ENCODE peak calls at places on chromosomes 2 and 18, in four cellular contexts. One of them, this sample, is unnamed.

GRCh38 chr18:47263197-47263827 is 11.9 kb upstream of the SKOR2 start:
- DNase-seq in colonic mucosa: no peak
- DNase-seq in skeletal muscle cell: no peak
- DNase-seq in lung: no peak
- DNase-seq in this sample: no peak

GRCh38 chr2:127611076-127611925 is 34.7 kb upstream of the GPR17 start:
- DNase-seq in colonic mucosa: no peak
- DNase-seq in skeletal muscle cell: no peak
- DNase-seq in lung: no peak
- DNase-seq in this sample: no peak

GRCh38 chr18:59560556-59560955 is 136.7 kb downstream of the CCBE1 start:
- DNase-seq in colonic mucosa: no peak
- DNase-seq in skeletal muscle cell: no peak
- DNase-seq in lung: no peak
- DNase-seq in this sample: no peak

GRCh38 chr2:241050624-241051577 is 51.2 kb downstream of the MTERF4 start:
- DNase-seq in colonic mucosa: peak; percentile 9
- DNase-seq in skeletal muscle cell: no peak
- DNase-seq in lung: peak; percentile 24
- DNase-seq in this sample: no peak

GRCh38 chr2:128607440-128607839 is 288.8 kb upstream of the HS6ST1 start:
- DNase-seq in colonic mucosa: no peak
- DNase-seq in skeletal muscle cell: no peak
- DNase-seq in lung: no peak
- DNase-seq in this sample: no peak

GRCh38 chr2:88016086-88016947 is at the start of gene RNU2-63P:
- DNase-seq in colonic mucosa: peak; percentile 82
- DNase-seq in skeletal muscle cell: peak; percentile 87
- DNase-seq in lung: peak; percentile 61
- DNase-seq in this sample: peak; percentile 83

GRCh38 chr2:119389615-119390306 is 23.0 kb downstream of the DBI start:
- DNase-seq in colonic mucosa: peak; percentile 57
- DNase-seq in skeletal muscle cell: peak; percentile 49
- DNase-seq in lung: peak; percentile 54
- DNase-seq in this sample: no peak

GRCh38 chr2:128372621-128373341 is 54.1 kb upstream of the HS6ST1 start:
- DNase-seq in colonic mucosa: no peak
- DNase-seq in skeletal muscle cell: no peak
- DNase-seq in lung: no peak
- DNase-seq in this sample: no peak

GRCh38 chr2:189037518-189037917 is 63.3 kb downstream of the COL3A1 start:
- DNase-seq in colonic mucosa: no peak
- DNase-seq in skeletal muscle cell: no peak
- DNase-seq in lung: no peak
- DNase-seq in this sample: peak; percentile 46

GRCh38 chr2:94966689-94967088 is 58.8 kb upstream of the MAL start:
- DNase-seq in colonic mucosa: no peak
- DNase-seq in skeletal muscle cell: no peak
- DNase-seq in lung: no peak
- DNase-seq in this sample: no peak

GRCh38 chr18:53991805-53992204 is 232.7 kb downstream of the MBD2 start:
- DNase-seq in colonic mucosa: no peak
- DNase-seq in skeletal muscle cell: no peak
- DNase-seq in lung: no peak
- DNase-seq in this sample: peak; percentile 23

GRCh38 chr2:98356729-98357128 is 10.5 kb downstream of the CNGA3 start:
- DNase-seq in colonic mucosa: no peak
- DNase-seq in skeletal muscle cell: no peak
- DNase-seq in lung: no peak
- DNase-seq in this sample: no peak

GRCh38 chr2:206970589-206971375 is 31.5 kb downstream of the CPO start:
- DNase-seq in colonic mucosa: no peak
- DNase-seq in skeletal muscle cell: no peak
- DNase-seq in lung: no peak
- DNase-seq in this sample: no peak

GRCh38 chr2:227724394-227725039 is at the start of gene SCYGR6:
- DNase-seq in colonic mucosa: no peak
- DNase-seq in skeletal muscle cell: no peak
- DNase-seq in lung: no peak
- DNase-seq in this sample: no peak

GRCh38 chr2:36352024-36352398 is 3.6 kb upstream of the CRIM1 start:
- DNase-seq in colonic mucosa: no peak
- DNase-seq in skeletal muscle cell: no peak
- DNase-seq in lung: no peak
- DNase-seq in this sample: no peak

GRCh38 chr2:193806088-193806774 is 1611.5 kb upstream of the TMEFF2 start:
- DNase-seq in colonic mucosa: no peak
- DNase-seq in skeletal muscle cell: no peak
- DNase-seq in lung: no peak
- DNase-seq in this sample: no peak

GRCh38 chr2:8511868-8512612 is 169.8 kb upstream of the ID2 start:
- DNase-seq in colonic mucosa: no peak
- DNase-seq in skeletal muscle cell: no peak
- DNase-seq in lung: no peak
- DNase-seq in this sample: no peak

GRCh38 chr2:160379399-160379798 is 114.2 kb downstream of the RBMS1 start:
- DNase-seq in colonic mucosa: no peak
- DNase-seq in skeletal muscle cell: peak; percentile 92
- DNase-seq in lung: no peak
- DNase-seq in this sample: no peak

GRCh38 chr2:102355526-102356380 is at the start of gene IL18R1:
- DNase-seq in colonic mucosa: peak; percentile 76
- DNase-seq in skeletal muscle cell: peak; percentile 33
- DNase-seq in lung: peak; percentile 75
- DNase-seq in this sample: peak; percentile 6

GRCh38 chr2:168348076-168348475 is 100.7 kb upstream of the STK39 start:
- DNase-seq in colonic mucosa: peak; percentile 46
- DNase-seq in skeletal muscle cell: peak; percentile 16
- DNase-seq in lung: no peak
- DNase-seq in this sample: no peak

GRCh38 chr18:78293940-78294401 is 685.6 kb upstream of the SALL3 start:
- DNase-seq in colonic mucosa: no peak
- DNase-seq in skeletal muscle cell: no peak
- DNase-seq in lung: no peak
- DNase-seq in this sample: no peak

GRCh38 chr18:68791801-68792200 is 6.1 kb upstream of the CCDC102B start:
- DNase-seq in colonic mucosa: no peak
- DNase-seq in skeletal muscle cell: peak; percentile 78
- DNase-seq in lung: no peak
- DNase-seq in this sample: no peak

GRCh38 chr2:241088376-241088775 is 13.7 kb downstream of the MTERF4 start:
- DNase-seq in colonic mucosa: no peak
- DNase-seq in skeletal muscle cell: no peak
- DNase-seq in lung: no peak
- DNase-seq in this sample: no peak

GRCh38 chr2:121519732-121520640 is 10.7 kb upstream of the RNU4ATAC start:
- DNase-seq in colonic mucosa: no peak
- DNase-seq in skeletal muscle cell: no peak
- DNase-seq in lung: no peak
- DNase-seq in this sample: no peak

GRCh38 chr18:56575819-56576663 is 62.4 kb downstream of the TXNL1 start:
- DNase-seq in colonic mucosa: no peak
- DNase-seq in skeletal muscle cell: peak; percentile 21
- DNase-seq in lung: no peak
- DNase-seq in this sample: peak; percentile 52

GRCh38 chr2:10993001-10993481 is 81.3 kb downstream of the KCNF1 start:
- DNase-seq in colonic mucosa: no peak
- DNase-seq in skeletal muscle cell: no peak
- DNase-seq in lung: no peak
- DNase-seq in this sample: no peak

GRCh38 chr2:23601301-23601965 is 216.5 kb downstream of the KLHL29 start:
- DNase-seq in colonic mucosa: no peak
- DNase-seq in skeletal muscle cell: no peak
- DNase-seq in lung: no peak
- DNase-seq in this sample: no peak

GRCh38 chr18:55355220-55355619 is 232.8 kb downstream of the TCF4 start:
- DNase-seq in colonic mucosa: no peak
- DNase-seq in skeletal muscle cell: no peak
- DNase-seq in lung: no peak
- DNase-seq in this sample: no peak

GRCh38 chr2:239942090-239942489 is 83.1 kb downstream of the NDUFA10 start:
- DNase-seq in colonic mucosa: no peak
- DNase-seq in skeletal muscle cell: no peak
- DNase-seq in lung: no peak
- DNase-seq in this sample: no peak

GRCh38 chr2:160109939-160110673 is 47.7 kb upstream of the PLA2R1 start:
- DNase-seq in colonic mucosa: peak; percentile 75
- DNase-seq in skeletal muscle cell: peak; percentile 36
- DNase-seq in lung: peak; percentile 63
- DNase-seq in this sample: peak; percentile 55

GRCh38 chr2:163441603-163442002 is 294.2 kb downstream of the FIGN start:
- DNase-seq in colonic mucosa: no peak
- DNase-seq in skeletal muscle cell: no peak
- DNase-seq in lung: no peak
- DNase-seq in this sample: no peak

GRCh38 chr2:220188031-220188430 is 560.6 kb downstream of the SLC4A3 start:
- DNase-seq in colonic mucosa: peak; percentile 31
- DNase-seq in skeletal muscle cell: peak; percentile 36
- DNase-seq in lung: no peak
- DNase-seq in this sample: no peak

GRCh38 chr18:58535340-58536186 is 93.3 kb downstream of the ALPK2 start:
- DNase-seq in colonic mucosa: no peak
- DNase-seq in skeletal muscle cell: peak; percentile 75
- DNase-seq in lung: no peak
- DNase-seq in this sample: no peak

GRCh38 chr18:58549814-58550339 is 79.0 kb downstream of the ALPK2 start:
- DNase-seq in colonic mucosa: peak; percentile 77
- DNase-seq in skeletal muscle cell: no peak
- DNase-seq in lung: no peak
- DNase-seq in this sample: no peak

GRCh38 chr2:174902491-174903242 is 102.5 kb downstream of the CHN1 start:
- DNase-seq in colonic mucosa: no peak
- DNase-seq in skeletal muscle cell: no peak
- DNase-seq in lung: no peak
- DNase-seq in this sample: peak; percentile 57

GRCh38 chr2:176096986-176097819 is 2.4 kb upstream of the HOXD12 start:
- DNase-seq in colonic mucosa: peak; percentile 75
- DNase-seq in skeletal muscle cell: no peak
- DNase-seq in lung: peak; percentile 63
- DNase-seq in this sample: no peak

GRCh38 chr2:53379547-53379946 is 388.1 kb upstream of the CHAC2 start:
- DNase-seq in colonic mucosa: no peak
- DNase-seq in skeletal muscle cell: no peak
- DNase-seq in lung: no peak
- DNase-seq in this sample: no peak

DNA sequence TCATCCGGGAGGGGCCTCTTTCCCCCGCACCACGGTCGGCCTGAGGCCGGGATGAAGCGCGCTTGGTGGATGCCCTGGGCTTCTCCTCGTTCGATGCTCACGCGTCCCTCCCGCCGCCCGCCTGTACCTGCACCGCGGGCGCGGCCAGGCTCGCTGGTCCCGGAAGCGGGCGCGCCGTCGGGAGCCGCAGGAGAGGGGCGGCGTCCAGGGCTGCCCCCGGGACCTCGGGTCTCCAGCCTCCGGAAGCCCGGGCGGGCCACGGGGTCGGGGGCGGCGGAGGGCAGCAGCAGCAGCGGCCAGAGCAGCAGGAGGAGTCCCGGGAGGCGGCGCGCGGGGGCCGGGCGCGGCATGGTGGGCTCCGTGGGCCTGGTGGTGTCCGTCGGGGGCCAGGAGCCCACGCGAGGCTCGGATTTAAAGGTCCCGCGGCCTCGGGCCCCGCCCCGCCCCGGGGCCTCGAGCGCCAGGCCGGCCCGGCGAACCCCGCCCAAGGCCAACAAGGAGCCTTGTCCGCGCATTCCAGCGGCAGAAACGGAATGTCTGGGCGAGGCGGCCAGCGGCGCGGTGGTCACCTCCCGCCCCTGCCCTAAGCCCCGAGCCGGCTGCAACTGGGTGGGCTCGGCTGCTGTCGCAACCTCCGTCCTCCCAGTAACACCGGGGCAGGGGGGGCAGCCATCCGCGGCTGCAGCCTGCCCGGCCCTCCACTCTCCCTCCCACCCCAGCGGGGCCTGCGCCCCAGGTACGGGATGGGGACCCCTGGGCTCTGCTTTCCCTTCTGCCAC is at the start of gene MATN3:
- DNase-seq in colonic mucosa: peak; percentile 48
- DNase-seq in skeletal muscle cell: no peak
- DNase-seq in lung: peak; percentile 50
- DNase-seq in this sample: no peak
- H3K4me3 ChIP-seq in colonic mucosa: peak within 1 kb of the TSS; percentile 47
- H3K4me3 ChIP-seq in skeletal muscle cell: peak within 1 kb of the TSS; percentile 46
- H3K4me3 ChIP-seq in lung: peak within 1 kb of the TSS; percentile 28
- H3K4me3 ChIP-seq in this sample: peak within 1 kb of the TSS; percentile 45

GRCh38 chr2:64201086-64201627 is 56.9 kb upstream of the PELI1 start:
- DNase-seq in colonic mucosa: no peak
- DNase-seq in skeletal muscle cell: no peak
- DNase-seq in lung: no peak
- DNase-seq in this sample: no peak

GRCh38 chr2:64203131-64204005 is 59.1 kb upstream of the PELI1 start:
- DNase-seq in colonic mucosa: no peak
- DNase-seq in skeletal muscle cell: no peak
- DNase-seq in lung: no peak
- DNase-seq in this sample: no peak

GRCh38 chr2:64204716-64205115 is 60.5 kb upstream of the PELI1 start:
- DNase-seq in colonic mucosa: no peak
- DNase-seq in skeletal muscle cell: no peak
- DNase-seq in lung: no peak
- DNase-seq in this sample: no peak

GRCh38 chr2:64204006-64204632 is 59.9 kb upstream of the PELI1 start:
- DNase-seq in colonic mucosa: peak; percentile 37
- DNase-seq in skeletal muscle cell: no peak
- DNase-seq in lung: no peak
- DNase-seq in this sample: no peak

GRCh38 chr2:64202206-64202864 is 58.1 kb upstream of the PELI1 start:
- DNase-seq in colonic mucosa: no peak
- DNase-seq in skeletal muscle cell: no peak
- DNase-seq in lung: no peak
- DNase-seq in this sample: no peak
- H3K4me3 ChIP-seq in colonic mucosa: no peak overlapping the region
- H3K4me3 ChIP-seq in skeletal muscle cell: no peak overlapping the region
- H3K4me3 ChIP-seq in lung: no peak overlapping the region
- H3K4me3 ChIP-seq in this sample: no peak overlapping the region

GRCh38 chr18:80000877-80001276 is 12.5 kb upstream of the TXNL4A start:
- DNase-seq in colonic mucosa: no peak
- DNase-seq in skeletal muscle cell: no peak
- DNase-seq in lung: no peak
- DNase-seq in this sample: no peak
- H3K4me3 ChIP-seq in colonic mucosa: no peak overlapping the region
- H3K4me3 ChIP-seq in skeletal muscle cell: no peak overlapping the region
- H3K4me3 ChIP-seq in lung: no peak overlapping the region
- H3K4me3 ChIP-seq in this sample: no peak overlapping the region

DNA sequence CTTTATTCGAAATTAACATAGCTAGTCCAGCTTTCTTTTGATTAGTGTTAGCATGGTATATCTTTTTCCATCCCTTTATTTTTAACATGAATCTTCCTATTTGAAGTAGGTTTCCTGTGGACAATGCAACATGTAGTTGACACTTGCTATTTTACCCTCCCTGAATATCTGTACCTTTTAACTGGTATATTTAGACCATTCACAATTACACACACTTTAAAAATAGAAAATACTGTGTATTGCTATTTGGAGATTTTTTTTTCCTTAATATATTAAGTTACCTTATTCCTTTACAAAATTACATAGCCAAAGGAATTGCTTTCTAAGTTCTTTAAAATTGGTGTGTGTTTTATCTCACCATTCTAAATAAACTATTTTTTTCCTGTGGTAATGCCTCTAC is 15.0 kb downstream of the RNF144A start:
- DNase-seq in colonic mucosa: no peak
- DNase-seq in skeletal muscle cell: no peak
- DNase-seq in lung: no peak
- DNase-seq in this sample: no peak
- H3K4me3 ChIP-seq in colonic mucosa: no peak overlapping the region
- H3K4me3 ChIP-seq in skeletal muscle cell: no peak overlapping the region
- H3K4me3 ChIP-seq in lung: no peak overlapping the region
- H3K4me3 ChIP-seq in this sample: no peak overlapping the region

This sample was measured in retinal pigment epithelial cell.